ENCODE peak calls at places on chromosomes 16 and 17, in six cellular contexts. A, Z, V, S, P and H are unnamed samples.

GRCh38 chr16:75207831-75208230 is 870 bp upstream of the CTRB2 start:
- DNase-seq in A (no peak), P (peak; percentile 26), S (no peak), Z (no peak), V (no peak), H (no peak)

GRCh38 chr16:68386628-68387027 is 61.7 kb downstream of the SMPD3 start:
- DNase-seq in A (no peak), S (no peak), P (peak; percentile 94), Z (no peak), V (no peak), H (no peak)

GRCh38 chr16:46972971-46973456 is 460 bp downstream of the DNAJA2 start:
- DNase-seq in P (peak; percentile 73), A (no peak), S (no peak), Z (no peak), V (peak; percentile 33), H (peak; percentile 11)

GRCh38 chr17:2611627-2612026 is 18.2 kb downstream of the PAFAH1B1 start:
- DNase-seq in S (no peak), V (no peak), P (no peak), A (no peak), Z (no peak), H (no peak)

GRCh38 chr16:87464691-87465300 is 28.0 kb downstream of the ZCCHC14 start:
- DNase-seq in P (no peak), Z (no peak), S (no peak), A (peak; percentile 91), V (no peak), H (peak; percentile 96)

GRCh38 chr17:29740017-29740416 is 117.3 kb upstream of the CORO6 start:
- DNase-seq in S (no peak), Z (no peak), V (no peak), A (no peak), P (no peak), H (no peak)

GRCh38 chr17:6679241-6679640 is 27.7 kb downstream of the C17orf100 start:
- DNase-seq in Z (no peak), S (no peak), A (no peak), P (no peak), V (no peak), H (no peak)

GRCh38 chr16:83723244-83723643 is 84.5 kb upstream of the HSBP1 start:
- DNase-seq in A (no peak), V (no peak), P (no peak), Z (no peak), S (no peak), H (peak; percentile 9)

GRCh38 chr17:68533887-68534700 is 21.9 kb downstream of the PRKAR1A start:
- DNase-seq in S (no peak), A (peak; percentile 61), Z (no peak), P (no peak), V (no peak), H (peak; percentile 79)

GRCh38 chr17:48024149-48025039 is 13.2 kb downstream of the COPZ2 start:
- DNase-seq in V (no peak), Z (no peak), A (no peak), P (peak; percentile 83), S (no peak), H (no peak)

GRCh38 chr16:74999208-74999682 is 421 bp downstream of the ZNRF1 start:
- DNase-seq in Z (peak; percentile 30), S (peak; percentile 35), V (peak; percentile 20), P (no peak), A (no peak), H (peak; percentile 29)

GRCh38 chr16:2008631-2009301 is 855 bp downstream of the ZNF598 start:
- DNase-seq in V (no peak), P (peak; percentile 62), Z (no peak), A (no peak), S (no peak), H (peak; percentile 57)

GRCh38 chr16:90057738-90058173 is 19.4 kb downstream of the PRDM7 start:
- DNase-seq in Z (no peak), A (peak; percentile 65), V (no peak), S (no peak), P (no peak), H (peak; percentile 89)

GRCh38 chr16:58461056-58461455 is 38.9 kb upstream of the NDRG4 start:
- DNase-seq in S (no peak), A (no peak), Z (no peak), V (no peak), P (no peak), H (no peak)

GRCh38 chr16:86929149-86929871 is 351.0 kb downstream of the FOXL1 start:
- DNase-seq in S (peak; percentile 64), V (no peak), Z (no peak), A (peak; percentile 77), P (no peak), H (peak; percentile 77)

GRCh38 chr16:86171329-86171728 is 272.4 kb downstream of the IRF8 start:
- DNase-seq in Z (no peak), A (no peak), P (no peak), S (no peak), V (no peak), H (peak; percentile 71)

GRCh38 chr17:76501018-76501826 is at the start of gene RHBDF2:
- DNase-seq in P (peak; percentile 97), V (peak; percentile 89), S (peak; percentile 89), Z (peak; percentile 54), A (peak; percentile 75), H (peak; percentile 80)

GRCh38 chr17:28707339-28707720 is 4.4 kb downstream of the PROCA1 start:
- DNase-seq in A (no peak), S (no peak), P (no peak), Z (no peak), V (no peak), H (no peak)

GRCh38 chr17:38418693-38419507 is 9.4 kb upstream of the ARHGAP23 start:
- DNase-seq in S (no peak), A (no peak), V (no peak), Z (no peak), P (no peak), H (no peak)

GRCh38 chr17:16943541-16944333 is 28.2 kb downstream of the TNFRSF13B start:
- DNase-seq in A (no peak), Z (no peak), S (no peak), V (no peak), P (no peak), H (no peak)

GRCh38 chr16:27230562-27230991 is 27.3 kb downstream of the KDM8 start:
- DNase-seq in P (peak; percentile 92), V (no peak), Z (no peak), A (no peak), S (no peak), H (no peak)

GRCh38 chr17:12709063-12709462 is 43.4 kb downstream of the MYOCD start:
- DNase-seq in Z (no peak), P (no peak), A (no peak), S (no peak), V (no peak), H (no peak)

GRCh38 chr16:50887500-50887899 is 145.6 kb downstream of the CYLD start:
- DNase-seq in P (no peak), Z (no peak), A (no peak), V (no peak), S (no peak), H (no peak)

GRCh38 chr16:89209522-89210044 is 7.9 kb upstream of the ZNF778 start:
- DNase-seq in Z (no peak), V (no peak), A (no peak), S (no peak), P (no peak), H (no peak)

GRCh38 chr16:22813946-22814325 is at the start of gene HS3ST2:
- DNase-seq in P (peak; percentile 49), Z (no peak), V (peak; percentile 24), S (no peak), A (no peak), H (no peak)

GRCh38 chr16:31118223-31119155 is 1.0 kb downstream of the KAT8 start:
- DNase-seq in V (no peak), S (no peak), Z (no peak), P (no peak), A (peak; percentile 33), H (peak; percentile 84)